ENCODE peak calls at places on chromosomes 1 and 21, in nine cellular contexts. B is fibroblast of lung, Y is fibroblast of mammary gland, E is PC-9, C is left lung, I is upper lobe of right lung, S is Calu3, N is GM12865, W is GM20000. G is an unnamed sample.

GRCh38 chr1:40301066-40301465 is 16.0 kb downstream of the COL9A2 start:
- DNase-seq in B (no peak), Y (no peak), E (no peak), C (no peak), I (no peak), S (no peak), N (no peak), W (no peak), G (no peak)

GRCh38 chr1:87961992-87962391 is 633.3 kb downstream of the LMO4 start:
- DNase-seq in B (peak), Y (peak), E (no peak), C (no peak), I (no peak), S (no peak), N (no peak), W (no peak), G (no peak)

GRCh38 chr1:109529895-109530456 is 9.7 kb upstream of the GPR61 start:
- DNase-seq in B (no peak), Y (no peak), E (no peak), C (no peak), I (no peak), S (no peak), N (no peak), W (no peak), G (no peak)

GRCh38 chr1:119475866-119476439 is 31.1 kb upstream of the HSD3B1 start:
- DNase-seq in B (peak), Y (peak), E (peak), C (peak), I (peak), S (peak), N (peak), W (peak), G (no peak)

GRCh38 chr21:32712043-32712442 is 15.8 kb downstream of the SYNJ1 start:
- DNase-seq in B (no peak), Y (no peak), E (no peak), C (no peak), I (no peak), S (no peak), N (peak), W (peak), G (peak)

GRCh38 chr1:99548924-99549605 is 96.8 kb upstream of the PALMD start:
- DNase-seq in B (no peak), Y (peak), E (no peak), C (no peak), I (no peak), S (no peak), N (no peak), W (no peak), G (no peak)

GRCh38 chr1:70288171-70288570 is 66.4 kb downstream of the ANKRD13C start:
- DNase-seq in B (peak), Y (peak), E (no peak), C (no peak), I (no peak), S (no peak), N (no peak), W (no peak), G (no peak)

GRCh38 chr1:53350853-53351767 is 23.2 kb upstream of the LRP8 start:
- DNase-seq in B (no peak), Y (no peak), E (no peak), C (no peak), I (peak), S (no peak), N (no peak), W (no peak), G (peak)

GRCh38 chr1:1419812-1420653 is 1.0 kb downstream of the ANKRD65 start:
- DNase-seq in B (no peak), Y (no peak), E (no peak), C (no peak), I (peak), S (no peak), N (no peak), W (peak), G (no peak)

GRCh38 chr1:173175514-173176146 is 31.5 kb downstream of the TNFSF4 start:
- DNase-seq in B (peak), Y (peak), E (no peak), C (no peak), I (no peak), S (no peak), N (no peak), W (no peak), G (no peak)

GRCh38 chr1:72281144-72281543 is 1.2 kb downstream of the NEGR1 start:
- DNase-seq in B (peak), Y (peak), E (no peak), C (no peak), I (no peak), S (no peak), N (no peak), W (no peak), G (no peak)

GRCh38 chr1:107004421-107004820 is 52.1 kb upstream of the PRMT6 start:
- DNase-seq in B (peak), Y (no peak), E (no peak), C (no peak), I (no peak), S (no peak), N (no peak), W (no peak), G (no peak)

GRCh38 chr1:23558872-23559135 is 497 bp downstream of the ID3 start:
- DNase-seq in B (no peak), Y (no peak), E (no peak), C (no peak), I (no peak), S (no peak), N (no peak), W (no peak), G (no peak)

GRCh38 chr1:23559136-23559984 is at the start of gene ID3:
- DNase-seq in B (peak), Y (peak), E (peak), C (peak), I (peak), S (peak), N (peak), W (peak), G (peak)

GRCh38 chr1:23561076-23561812 is 1.9 kb upstream of the ID3 start:
- DNase-seq in B (no peak), Y (no peak), E (no peak), C (no peak), I (no peak), S (no peak), N (no peak), W (no peak), G (no peak)

GRCh38 chr1:23561813-23562100 is 2.5 kb upstream of the ID3 start:
- DNase-seq in B (no peak), Y (no peak), E (no peak), C (no peak), I (no peak), S (no peak), N (no peak), W (no peak), G (no peak)

GRCh38 chr1:23559985-23560755 is 869 bp upstream of the ID3 start:
- DNase-seq in B (no peak), Y (peak), E (no peak), C (no peak), I (no peak), S (no peak), N (no peak), W (no peak), G (no peak)
- TF ChIP-seq CTCF in B (no peak), Y (no peak), E (no peak), C (no peak), I (no peak), S (no peak), N (no peak), W (no peak), G (no peak)

DNA sequence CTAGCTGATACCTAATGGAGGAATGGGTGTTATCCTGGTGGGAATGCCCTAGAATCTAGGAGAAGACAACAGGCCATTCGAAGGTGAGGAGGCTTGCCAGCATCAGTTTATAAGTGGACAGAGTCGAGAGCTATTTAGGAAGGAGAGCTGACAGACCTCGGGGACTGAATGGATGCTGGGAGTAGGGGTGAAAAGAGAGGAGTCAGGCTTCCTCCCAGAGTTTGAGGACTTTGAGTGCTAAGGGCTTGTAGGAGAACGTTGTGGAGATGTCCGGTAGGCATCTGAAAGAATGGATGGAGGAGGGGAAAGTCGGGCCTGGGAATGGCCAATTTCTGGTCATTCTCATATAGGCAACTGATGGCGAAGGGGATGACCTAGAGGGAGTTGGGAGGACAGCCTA is 155.1 kb downstream of the DYRK1A start:
- DNase-seq in B (no peak), Y (no peak), E (no peak), C (no peak), I (no peak), S (no peak), N (no peak), W (no peak), G (no peak)
- TF ChIP-seq CTCF in B (no peak), Y (no peak), E (no peak), C (no peak), I (no peak), S (no peak), N (no peak), W (no peak), G (no peak)

DNA sequence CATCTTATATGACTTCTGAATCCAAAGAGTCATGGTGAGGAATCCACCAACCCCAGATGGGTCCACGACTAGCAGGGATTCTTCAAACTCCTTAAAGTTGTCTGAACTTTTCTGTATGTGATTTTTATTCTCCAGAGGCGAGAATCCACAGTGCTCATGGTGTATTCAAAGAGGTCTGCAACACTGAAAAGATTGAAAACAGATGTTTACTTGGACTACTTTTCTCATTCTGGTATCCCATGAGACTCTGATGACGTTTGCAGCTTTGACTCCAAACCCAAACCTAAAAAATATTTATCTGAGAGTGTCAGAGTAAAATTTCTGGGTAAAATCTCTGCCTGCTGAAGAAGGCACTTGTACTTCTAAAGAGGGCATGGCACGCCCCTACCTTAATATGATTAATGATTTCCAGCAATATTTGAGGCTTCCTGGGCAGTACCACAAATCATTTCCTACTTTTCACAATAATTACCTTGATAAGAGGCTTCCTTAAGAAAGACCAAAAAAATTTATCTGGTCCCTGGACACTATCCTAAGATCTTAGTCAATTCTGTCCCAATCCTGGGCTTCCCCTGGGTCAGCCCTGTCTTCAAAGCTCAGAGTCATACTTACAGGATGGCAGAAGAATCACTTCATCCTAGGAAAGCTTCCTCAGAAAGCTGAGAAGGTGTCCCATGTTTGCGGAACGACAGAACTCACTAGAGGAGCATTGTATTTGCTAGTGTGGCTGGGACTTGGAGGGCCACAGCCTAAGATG is 76.5 kb upstream of the MAP10 start:
- DNase-seq in B (peak), Y (peak), E (no peak), C (no peak), I (no peak), S (no peak), N (no peak), W (no peak), G (no peak)
- TF ChIP-seq CTCF in B (no peak), Y (no peak), E (no peak), C (no peak), I (no peak), S (no peak), N (no peak), W (no peak), G (no peak)

GRCh38 chr1:100930494-100930893 is 34.6 kb downstream of the SLC30A7 start:
- DNase-seq in B (no peak), Y (no peak), E (no peak), C (no peak), I (no peak), S (no peak), N (no peak), W (no peak), G (no peak)

GRCh38 chr1:100924991-100925390 is 29.1 kb downstream of the SLC30A7 start:
- DNase-seq in B (no peak), Y (no peak), E (no peak), C (no peak), I (no peak), S (no peak), N (no peak), W (no peak), G (no peak)

GRCh38 chr1:100926240-100926639 is 30.4 kb downstream of the SLC30A7 start:
- DNase-seq in B (no peak), Y (no peak), E (no peak), C (no peak), I (no peak), S (no peak), N (no peak), W (no peak), G (no peak)

GRCh38 chr1:100927276-100927675 is 31.4 kb downstream of the SLC30A7 start:
- DNase-seq in B (no peak), Y (no peak), E (no peak), C (no peak), I (no peak), S (no peak), N (peak), W (no peak), G (no peak)

GRCh38 chr1:100928128-100928527 is 32.2 kb downstream of the SLC30A7 start:
- DNase-seq in B (no peak), Y (peak), E (no peak), C (no peak), I (no peak), S (no peak), N (no peak), W (no peak), G (no peak)
- TF ChIP-seq CTCF in B (no peak), Y (no peak), E (peak), C (no peak), I (no peak), S (no peak), N (no peak), W (no peak), G (no peak)

GRCh38 chr1:164619006-164619784 is 60.2 kb downstream of the PBX1 start:
- DNase-seq in B (no peak), Y (no peak), E (no peak), C (no peak), I (no peak), S (no peak), N (no peak), W (no peak), G (no peak)

GRCh38 chr1:164613176-164613575 is 54.2 kb downstream of the PBX1 start:
- DNase-seq in B (peak), Y (peak), E (peak), C (no peak), I (no peak), S (peak), N (no peak), W (no peak), G (no peak)

GRCh38 chr1:164622057-164622840 is 63.3 kb downstream of the PBX1 start:
- DNase-seq in B (peak), Y (no peak), E (no peak), C (no peak), I (no peak), S (no peak), N (no peak), W (no peak), G (no peak)

GRCh38 chr1:164614316-164614715 is 55.3 kb downstream of the PBX1 start:
- DNase-seq in B (no peak), Y (no peak), E (no peak), C (no peak), I (no peak), S (no peak), N (no peak), W (no peak), G (no peak)

DNA sequence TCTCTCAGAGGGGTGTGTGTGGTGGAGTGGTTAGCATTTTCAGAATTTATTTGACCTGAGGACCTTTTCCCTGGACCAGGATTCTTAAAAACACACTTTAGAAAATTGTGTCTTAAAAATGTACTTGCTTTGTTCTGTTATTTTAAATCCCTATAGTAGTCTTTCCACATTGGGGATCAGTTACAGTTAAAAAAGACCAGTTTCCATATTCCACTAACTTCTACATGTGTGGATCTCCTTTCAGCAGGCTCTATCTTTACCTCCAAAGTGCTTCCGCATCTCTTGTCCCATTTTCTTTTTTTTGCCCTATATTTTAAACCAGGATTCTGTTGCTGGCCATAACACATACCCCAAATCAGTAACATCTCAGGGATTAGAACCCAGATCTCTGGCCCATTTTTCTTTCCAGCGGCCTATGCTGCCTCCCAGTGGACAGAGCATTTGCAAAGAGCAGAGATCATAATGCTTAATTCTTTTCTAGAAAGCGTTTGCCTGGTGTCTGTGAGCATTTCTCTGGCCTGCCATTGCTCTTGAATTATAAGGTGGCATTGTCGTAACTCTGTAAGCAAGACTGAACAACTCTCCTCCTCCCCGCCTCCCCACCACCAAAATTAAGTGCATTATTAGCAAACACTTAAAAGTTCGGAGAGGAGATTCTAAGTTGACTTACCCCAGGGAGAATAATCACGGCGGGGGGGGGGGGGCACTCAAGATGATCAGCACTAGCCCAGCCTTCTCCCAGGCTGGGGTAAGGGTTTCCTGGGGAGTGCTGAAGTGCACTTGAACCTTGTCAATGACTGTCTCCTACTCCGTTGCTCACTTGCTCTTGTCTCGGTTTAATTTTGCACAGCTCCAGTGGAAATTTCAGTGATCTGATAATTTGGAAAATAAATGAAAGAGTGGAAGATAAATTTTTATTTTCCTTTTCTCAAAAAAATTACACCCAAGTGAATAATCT is 58.9 kb downstream of the PBX1 start:
- DNase-seq in B (peak), Y (peak), E (no peak), C (no peak), I (no peak), S (peak), N (peak), W (no peak), G (no peak)
- TF ChIP-seq CTCF in B (peak), Y (peak), E (peak), C (peak), I (peak), S (peak), N (peak), W (no peak), G (no peak)

GRCh38 chr1:154866995-154867795 is 2.9 kb downstream of the KCNN3 start:
- DNase-seq in B (peak), Y (peak), E (peak), C (no peak), I (peak), S (peak), N (no peak), W (peak), G (peak)
- TF ChIP-seq CTCF in B (no peak), Y (no peak), E (no peak), C (no peak), I (no peak), S (no peak), N (no peak), W (no peak), G (no peak)

GRCh38 chr21:45973475-45974072 is 8.0 kb upstream of the COL6A1 start:
- DNase-seq in B (peak), Y (peak), E (no peak), C (no peak), I (peak), S (peak), N (peak), W (peak), G (peak)
- TF ChIP-seq CTCF in B (peak), Y (peak), E (peak), C (peak), I (peak), S (peak), N (peak), W (peak), G (no peak)

GRCh38 chr1:155126494-155127104 is 1.1 kb upstream of the EFNA1 start:
- DNase-seq in B (peak), Y (no peak), E (peak), C (peak), I (peak), S (peak), N (peak), W (no peak), G (no peak)
- TF ChIP-seq CTCF in B (no peak), Y (no peak), E (no peak), C (no peak), I (no peak), S (no peak), N (no peak), W (no peak), G (no peak)